ENCODE peak calls at places on chromosomes 13 and 19, in eight cellular contexts. One of them, this sample, is unnamed.

GRCh38 chr19:44752816-44753618 is 4.5 kb downstream of the BCL3 start:
- DNase-seq in stomach: peak
- DNase-seq in A549: peak
- DNase-seq in H1: peak
- DNase-seq in K562: peak
- DNase-seq in sigmoid colon: peak
- DNase-seq in transverse colon: peak
- DNase-seq in tibial nerve: peak
- DNase-seq in this sample: peak

GRCh38 chr13:77584111-77584510 is 48.6 kb downstream of the SCEL start:
- DNase-seq in stomach: no peak
- DNase-seq in A549: no peak
- DNase-seq in H1: no peak
- DNase-seq in K562: no peak
- DNase-seq in sigmoid colon: no peak
- DNase-seq in transverse colon: no peak
- DNase-seq in tibial nerve: no peak
- DNase-seq in this sample: no peak

GRCh38 chr19:49327878-49328544 is 3.0 kb upstream of the SLC6A16 start:
- DNase-seq in stomach: no peak
- DNase-seq in A549: peak
- DNase-seq in H1: no peak
- DNase-seq in K562: peak
- DNase-seq in sigmoid colon: no peak
- DNase-seq in transverse colon: no peak
- DNase-seq in tibial nerve: no peak
- DNase-seq in this sample: no peak

GRCh38 chr19:28472843-28473242 is 740.1 kb downstream of the UQCRFS1 start:
- DNase-seq in stomach: peak
- DNase-seq in A549: no peak
- DNase-seq in H1: no peak
- DNase-seq in K562: no peak
- DNase-seq in sigmoid colon: peak
- DNase-seq in transverse colon: peak
- DNase-seq in tibial nerve: no peak
- DNase-seq in this sample: no peak

GRCh38 chr19:14511245-14511625 is 7.0 kb downstream of the DNAJB1 start:
- DNase-seq in stomach: no peak
- DNase-seq in A549: no peak
- DNase-seq in H1: no peak
- DNase-seq in K562: no peak
- DNase-seq in sigmoid colon: no peak
- DNase-seq in transverse colon: no peak
- DNase-seq in tibial nerve: no peak
- DNase-seq in this sample: no peak

GRCh38 chr13:74771964-74772363 is 637.8 kb upstream of the KLF12 start:
- DNase-seq in stomach: no peak
- DNase-seq in A549: peak
- DNase-seq in H1: no peak
- DNase-seq in K562: no peak
- DNase-seq in sigmoid colon: no peak
- DNase-seq in transverse colon: no peak
- DNase-seq in tibial nerve: no peak
- DNase-seq in this sample: no peak

GRCh38 chr19:7349231-7349591 is 474 bp downstream of the ARHGEF18 start:
- DNase-seq in stomach: no peak
- DNase-seq in A549: no peak
- DNase-seq in H1: no peak
- DNase-seq in K562: no peak
- DNase-seq in sigmoid colon: no peak
- DNase-seq in transverse colon: no peak
- DNase-seq in tibial nerve: no peak
- DNase-seq in this sample: peak

GRCh38 chr19:5677597-5677996 is 2.7 kb downstream of the MICOS13 start:
- DNase-seq in stomach: no peak
- DNase-seq in A549: no peak
- DNase-seq in H1: no peak
- DNase-seq in K562: no peak
- DNase-seq in sigmoid colon: no peak
- DNase-seq in transverse colon: no peak
- DNase-seq in tibial nerve: no peak
- DNase-seq in this sample: no peak

GRCh38 chr19:18204394-18205179 is 745 bp upstream of the RAB3A start:
- DNase-seq in stomach: peak
- DNase-seq in A549: no peak
- DNase-seq in H1: peak
- DNase-seq in K562: no peak
- DNase-seq in sigmoid colon: peak
- DNase-seq in transverse colon: peak
- DNase-seq in tibial nerve: no peak
- DNase-seq in this sample: peak

GRCh38 chr19:1907563-1908363 is 2.6 kb downstream of the ADAT3 start:
- DNase-seq in stomach: peak
- DNase-seq in A549: no peak
- DNase-seq in H1: no peak
- DNase-seq in K562: peak
- DNase-seq in sigmoid colon: no peak
- DNase-seq in transverse colon: peak
- DNase-seq in tibial nerve: no peak
- DNase-seq in this sample: peak

GRCh38 chr19:40249781-40250180 is 23.3 kb upstream of the CCNP start:
- DNase-seq in stomach: no peak
- DNase-seq in A549: no peak
- DNase-seq in H1: no peak
- DNase-seq in K562: no peak
- DNase-seq in sigmoid colon: no peak
- DNase-seq in transverse colon: no peak
- DNase-seq in tibial nerve: no peak
- DNase-seq in this sample: no peak

GRCh38 chr13:49407936-49408335 is 35.9 kb downstream of the CAB39L start:
- DNase-seq in stomach: no peak
- DNase-seq in A549: no peak
- DNase-seq in H1: no peak
- DNase-seq in K562: no peak
- DNase-seq in sigmoid colon: no peak
- DNase-seq in transverse colon: no peak
- DNase-seq in tibial nerve: no peak
- DNase-seq in this sample: no peak

GRCh38 chr13:46648166-46648607 is 95.2 kb downstream of the LRCH1 start:
- DNase-seq in stomach: peak
- DNase-seq in A549: peak
- DNase-seq in H1: no peak
- DNase-seq in K562: no peak
- DNase-seq in sigmoid colon: peak
- DNase-seq in transverse colon: peak
- DNase-seq in tibial nerve: no peak
- DNase-seq in this sample: no peak

GRCh38 chr19:18160441-18160791 is 7.5 kb downstream of the PIK3R2 start:
- DNase-seq in stomach: no peak
- DNase-seq in A549: no peak
- DNase-seq in H1: no peak
- DNase-seq in K562: no peak
- DNase-seq in sigmoid colon: no peak
- DNase-seq in transverse colon: no peak
- DNase-seq in tibial nerve: no peak
- DNase-seq in this sample: no peak

GRCh38 chr19:5038631-5039271 is 69.8 kb downstream of the KDM4B start:
- DNase-seq in stomach: peak
- DNase-seq in A549: peak
- DNase-seq in H1: peak
- DNase-seq in K562: peak
- DNase-seq in sigmoid colon: no peak
- DNase-seq in transverse colon: no peak
- DNase-seq in tibial nerve: no peak
- DNase-seq in this sample: no peak

GRCh38 chr19:40589723-40590429 is 11.3 kb upstream of the LTBP4 start:
- DNase-seq in stomach: no peak
- DNase-seq in A549: no peak
- DNase-seq in H1: no peak
- DNase-seq in K562: no peak
- DNase-seq in sigmoid colon: no peak
- DNase-seq in transverse colon: no peak
- DNase-seq in tibial nerve: no peak
- DNase-seq in this sample: no peak

GRCh38 chr19:16383584-16384161 is 59.0 kb downstream of the KLF2 start:
- DNase-seq in stomach: no peak
- DNase-seq in A549: no peak
- DNase-seq in H1: no peak
- DNase-seq in K562: no peak
- DNase-seq in sigmoid colon: peak
- DNase-seq in transverse colon: no peak
- DNase-seq in tibial nerve: no peak
- DNase-seq in this sample: no peak

GRCh38 chr13:48192536-48192935 is 40.5 kb upstream of the ITM2B start:
- DNase-seq in stomach: no peak
- DNase-seq in A549: no peak
- DNase-seq in H1: no peak
- DNase-seq in K562: no peak
- DNase-seq in sigmoid colon: no peak
- DNase-seq in transverse colon: no peak
- DNase-seq in tibial nerve: no peak
- DNase-seq in this sample: no peak

GRCh38 chr13:30587231-30587630 is 30.5 kb upstream of the USPL1 start:
- DNase-seq in stomach: no peak
- DNase-seq in A549: no peak
- DNase-seq in H1: no peak
- DNase-seq in K562: no peak
- DNase-seq in sigmoid colon: no peak
- DNase-seq in transverse colon: no peak
- DNase-seq in tibial nerve: no peak
- DNase-seq in this sample: no peak

GRCh38 chr13:105817011-105817410 is 718.5 kb downstream of the EFNB2 start:
- DNase-seq in stomach: no peak
- DNase-seq in A549: no peak
- DNase-seq in H1: peak
- DNase-seq in K562: no peak
- DNase-seq in sigmoid colon: no peak
- DNase-seq in transverse colon: no peak
- DNase-seq in tibial nerve: no peak
- DNase-seq in this sample: no peak

GRCh38 chr19:17553256-17553655 is 2.2 kb upstream of the COLGALT1 start:
- DNase-seq in stomach: no peak
- DNase-seq in A549: no peak
- DNase-seq in H1: no peak
- DNase-seq in K562: no peak
- DNase-seq in sigmoid colon: peak
- DNase-seq in transverse colon: peak
- DNase-seq in tibial nerve: peak
- DNase-seq in this sample: peak

DNA sequence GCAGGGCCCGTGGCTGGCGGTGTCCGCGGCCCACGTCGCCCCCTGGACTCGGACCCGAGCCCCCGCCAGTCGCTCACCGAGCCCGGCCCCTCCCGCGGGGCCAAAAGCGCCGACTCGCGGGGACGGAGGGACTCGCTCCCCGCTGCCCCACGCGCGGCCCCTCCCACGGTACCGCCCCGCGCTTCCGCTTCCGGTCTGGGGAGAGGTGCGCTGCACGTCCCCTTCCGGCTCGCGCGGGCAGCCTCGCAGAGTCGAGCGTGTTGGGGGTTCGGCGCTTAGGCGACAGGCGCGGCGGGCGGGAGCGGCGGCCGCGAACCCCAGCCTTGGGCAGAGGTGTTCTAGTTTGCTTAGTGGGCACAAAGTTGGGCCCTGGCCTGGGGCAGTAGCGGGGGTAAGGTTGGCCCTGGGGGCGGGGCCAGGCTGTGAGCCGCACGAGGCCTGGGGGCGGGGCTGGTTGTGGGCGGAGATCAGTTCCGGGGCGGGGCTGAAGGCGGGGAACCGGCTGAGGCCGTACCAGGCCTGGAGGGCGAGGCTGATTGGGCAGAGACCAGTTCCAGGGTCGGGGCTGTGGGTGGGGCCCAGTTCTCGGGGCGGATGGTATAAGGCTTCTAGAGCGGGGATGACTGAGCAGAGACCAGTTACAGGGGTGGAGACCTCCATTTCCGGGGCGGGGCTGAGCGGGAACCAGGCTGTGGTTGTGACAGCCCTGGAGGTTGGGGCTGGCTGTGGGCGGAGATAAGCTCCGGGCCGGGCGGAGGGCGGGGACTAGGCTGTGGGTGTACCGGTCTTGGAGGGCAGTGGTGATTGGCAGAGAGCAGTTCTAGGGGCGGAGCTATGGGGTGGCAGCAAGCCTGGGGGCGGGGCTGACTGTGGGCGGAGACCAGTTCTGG is at the start of the genes MBD3L1 and ZNF558:
- DNase-seq in stomach: peak
- DNase-seq in A549: peak
- DNase-seq in H1: peak
- DNase-seq in K562: peak
- DNase-seq in sigmoid colon: peak
- DNase-seq in transverse colon: peak
- DNase-seq in tibial nerve: peak
- DNase-seq in this sample: peak
- TF ChIP-seq POLR2A in stomach: no peak
- TF ChIP-seq POLR2A in A549: peak
- TF ChIP-seq POLR2A in H1: no peak
- TF ChIP-seq POLR2A in K562: peak
- TF ChIP-seq POLR2A in sigmoid colon: peak
- TF ChIP-seq POLR2A in transverse colon: peak
- TF ChIP-seq POLR2A in tibial nerve: peak
- TF ChIP-seq POLR2A in this sample: peak

GRCh38 chr13:94967183-94968039 is 255.1 kb upstream of the SOX21 start:
- DNase-seq in stomach: peak
- DNase-seq in A549: peak
- DNase-seq in H1: peak
- DNase-seq in K562: no peak
- DNase-seq in sigmoid colon: no peak
- DNase-seq in transverse colon: no peak
- DNase-seq in tibial nerve: no peak
- DNase-seq in this sample: no peak
- TF ChIP-seq EP300 in stomach: no peak
- TF ChIP-seq EP300 in A549: no peak
- TF ChIP-seq EP300 in H1: no peak
- TF ChIP-seq EP300 in K562: no peak
- TF ChIP-seq EP300 in sigmoid colon: no peak
- TF ChIP-seq EP300 in transverse colon: no peak
- TF ChIP-seq EP300 in tibial nerve: no peak
- TF ChIP-seq EP300 in this sample: no peak

GRCh38 chr19:13056052-13056660 is 46.5 kb downstream of the LYL1 start:
- DNase-seq in stomach: peak
- DNase-seq in A549: no peak
- DNase-seq in H1: peak
- DNase-seq in K562: no peak
- DNase-seq in sigmoid colon: peak
- DNase-seq in transverse colon: peak
- DNase-seq in tibial nerve: no peak
- DNase-seq in this sample: peak
- TF ChIP-seq POLR2A in stomach: no peak
- TF ChIP-seq POLR2A in A549: no peak
- TF ChIP-seq POLR2A in H1: no peak
- TF ChIP-seq POLR2A in K562: no peak
- TF ChIP-seq POLR2A in sigmoid colon: no peak
- TF ChIP-seq POLR2A in transverse colon: no peak
- TF ChIP-seq POLR2A in tibial nerve: no peak
- TF ChIP-seq POLR2A in this sample: peak

DNA sequence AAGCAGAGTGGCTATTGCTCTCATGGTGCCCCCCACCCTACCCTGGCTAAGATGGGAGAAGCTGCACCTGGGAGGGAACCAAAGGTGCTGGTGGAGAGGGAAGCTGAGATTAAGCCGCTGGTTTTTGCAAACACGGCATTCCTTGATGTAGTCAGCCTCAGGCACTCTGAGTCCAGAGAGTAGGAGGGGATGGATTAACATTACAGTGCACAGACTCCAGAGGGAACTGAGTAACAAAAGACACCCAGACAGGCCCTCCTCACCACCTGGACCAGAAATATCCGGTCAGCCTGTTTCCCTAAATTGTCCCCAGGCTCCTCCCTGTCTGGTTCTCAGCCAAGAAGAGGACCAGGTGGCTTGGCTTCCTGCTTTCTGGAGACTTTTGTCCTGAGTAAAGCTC is 28.9 kb upstream of the PABPC3 start:
- DNase-seq in stomach: no peak
- DNase-seq in A549: no peak
- DNase-seq in H1: no peak
- DNase-seq in K562: no peak
- DNase-seq in sigmoid colon: no peak
- DNase-seq in transverse colon: no peak
- DNase-seq in tibial nerve: no peak
- DNase-seq in this sample: no peak
- TF ChIP-seq EP300 in stomach: no peak
- TF ChIP-seq EP300 in A549: no peak
- TF ChIP-seq EP300 in H1: no peak
- TF ChIP-seq EP300 in K562: no peak
- TF ChIP-seq EP300 in sigmoid colon: no peak
- TF ChIP-seq EP300 in transverse colon: no peak
- TF ChIP-seq EP300 in tibial nerve: no peak
- TF ChIP-seq EP300 in this sample: no peak

This sample was measured in ovary.